ENCODE peak calls at places on chromosome 15, in six cellular contexts. One of them, this sample, is unnamed.

GRCh38 chr15:44719293-44719999 is 8.1 kb downstream of the B2M start:
- DNase-seq in left kidney: no peak
- DNase-seq in coronary artery: no peak
- DNase-seq in GOT3: no peak
- DNase-seq in anterior cingulate cortex: no peak
- DNase-seq in foreskin fibroblast: peak
- DNase-seq in this sample: peak

GRCh38 chr15:36860792-36861191 is 239.6 kb downstream of the MEIS2 start:
- DNase-seq in coronary artery: no peak
- DNase-seq in foreskin fibroblast: no peak
- DNase-seq in left kidney: no peak
- DNase-seq in GOT3: no peak
- DNase-seq in anterior cingulate cortex: no peak
- DNase-seq in this sample: no peak

GRCh38 chr15:78761891-78762385 is 49.3 kb downstream of the ADAMTS7 start:
- DNase-seq in left kidney: no peak
- DNase-seq in anterior cingulate cortex: no peak
- DNase-seq in GOT3: no peak
- DNase-seq in foreskin fibroblast: no peak
- DNase-seq in coronary artery: no peak
- DNase-seq in this sample: no peak

GRCh38 chr15:89888214-89888804 is 5.5 kb downstream of the AP3S2 start:
- DNase-seq in anterior cingulate cortex: no peak
- DNase-seq in foreskin fibroblast: peak
- DNase-seq in left kidney: peak
- DNase-seq in coronary artery: no peak
- DNase-seq in GOT3: no peak
- DNase-seq in this sample: no peak

GRCh38 chr15:100968043-100968966 is 49.1 kb downstream of the LRRK1 start:
- DNase-seq in GOT3: no peak
- DNase-seq in left kidney: no peak
- DNase-seq in anterior cingulate cortex: no peak
- DNase-seq in foreskin fibroblast: peak
- DNase-seq in coronary artery: no peak
- DNase-seq in this sample: no peak

GRCh38 chr15:38562278-38562677 is 2.3 kb downstream of the RASGRP1 start:
- DNase-seq in anterior cingulate cortex: no peak
- DNase-seq in left kidney: no peak
- DNase-seq in GOT3: no peak
- DNase-seq in coronary artery: no peak
- DNase-seq in foreskin fibroblast: no peak
- DNase-seq in this sample: peak

GRCh38 chr15:25061808-25062550 is 107.2 kb downstream of the SNRPN start:
- DNase-seq in GOT3: no peak
- DNase-seq in anterior cingulate cortex: no peak
- DNase-seq in foreskin fibroblast: no peak
- DNase-seq in left kidney: no peak
- DNase-seq in coronary artery: no peak
- DNase-seq in this sample: no peak

GRCh38 chr15:87631775-87632174 is 624.8 kb downstream of the NTRK3 start:
- DNase-seq in anterior cingulate cortex: no peak
- DNase-seq in foreskin fibroblast: no peak
- DNase-seq in coronary artery: no peak
- DNase-seq in GOT3: no peak
- DNase-seq in left kidney: no peak
- DNase-seq in this sample: no peak

GRCh38 chr15:76533060-76533955 is 196.7 kb downstream of the ISL2 start:
- DNase-seq in foreskin fibroblast: peak
- DNase-seq in anterior cingulate cortex: no peak
- DNase-seq in GOT3: no peak
- DNase-seq in left kidney: no peak
- DNase-seq in coronary artery: no peak
- DNase-seq in this sample: no peak

GRCh38 chr15:62991698-62992097 is 50.8 kb upstream of the TPM1 start:
- DNase-seq in anterior cingulate cortex: no peak
- DNase-seq in GOT3: no peak
- DNase-seq in foreskin fibroblast: peak
- DNase-seq in left kidney: no peak
- DNase-seq in coronary artery: no peak
- DNase-seq in this sample: no peak

GRCh38 chr15:68789921-68790575 is 30.6 kb downstream of the ANP32A start:
- DNase-seq in coronary artery: no peak
- DNase-seq in GOT3: no peak
- DNase-seq in foreskin fibroblast: peak
- DNase-seq in left kidney: peak
- DNase-seq in anterior cingulate cortex: peak
- DNase-seq in this sample: no peak

GRCh38 chr15:37921527-37922385 is 12.7 kb upstream of the TMCO5A start:
- DNase-seq in GOT3: no peak
- DNase-seq in foreskin fibroblast: no peak
- DNase-seq in anterior cingulate cortex: no peak
- DNase-seq in coronary artery: no peak
- DNase-seq in left kidney: peak
- DNase-seq in this sample: no peak

GRCh38 chr15:72184165-72184811 is 13.3 kb downstream of the GRAMD2A start:
- DNase-seq in coronary artery: no peak
- DNase-seq in left kidney: peak
- DNase-seq in GOT3: no peak
- DNase-seq in anterior cingulate cortex: peak
- DNase-seq in foreskin fibroblast: peak
- DNase-seq in this sample: no peak

GRCh38 chr15:29933043-29933442 is 110.8 kb upstream of the TJP1 start:
- DNase-seq in coronary artery: no peak
- DNase-seq in left kidney: no peak
- DNase-seq in foreskin fibroblast: no peak
- DNase-seq in anterior cingulate cortex: no peak
- DNase-seq in GOT3: no peak
- DNase-seq in this sample: no peak

GRCh38 chr15:85000937-85001336 is 19.3 kb downstream of the PDE8A start:
- DNase-seq in coronary artery: no peak
- DNase-seq in left kidney: no peak
- DNase-seq in anterior cingulate cortex: no peak
- DNase-seq in GOT3: no peak
- DNase-seq in foreskin fibroblast: no peak
- DNase-seq in this sample: no peak

GRCh38 chr15:50519740-50520425 is 26.6 kb downstream of the USP50 start:
- DNase-seq in left kidney: no peak
- DNase-seq in anterior cingulate cortex: no peak
- DNase-seq in coronary artery: no peak
- DNase-seq in GOT3: no peak
- DNase-seq in foreskin fibroblast: no peak
- DNase-seq in this sample: no peak

GRCh38 chr15:78077053-78077859 is at the start of gene TBC1D2B:
- DNase-seq in anterior cingulate cortex: peak
- DNase-seq in GOT3: no peak
- DNase-seq in foreskin fibroblast: peak
- DNase-seq in left kidney: peak
- DNase-seq in coronary artery: no peak
- DNase-seq in this sample: peak

GRCh38 chr15:92954578-92954977 is 54.5 kb downstream of the CHD2 start:
- DNase-seq in anterior cingulate cortex: no peak
- DNase-seq in GOT3: no peak
- DNase-seq in left kidney: peak
- DNase-seq in coronary artery: no peak
- DNase-seq in foreskin fibroblast: no peak
- DNase-seq in this sample: peak

GRCh38 chr15:83320831-83321230 is 36.4 kb upstream of the BNC1 start:
- DNase-seq in anterior cingulate cortex: no peak
- DNase-seq in GOT3: no peak
- DNase-seq in foreskin fibroblast: peak
- DNase-seq in left kidney: no peak
- DNase-seq in coronary artery: no peak
- DNase-seq in this sample: no peak

This sample was measured in activated CD4-positive, alpha-beta memory T cell treated with anti-CD3 and anti-CD28 coated beads for 36 hours.